ENCODE peak calls at places on chromosomes 16 and 17, in seven cellular contexts. A is GM20000, N is AG04449, P is uterus, O is AG04450, T is progenitor cell of endocrine pancreas, R is Calu3. E is an unnamed sample.

GRCh38 chr17:71636644-71637043 is 484.2 kb upstream of the SOX9 start:
- DNase-seq in T (no peak), N (no peak), O (no peak), A (no peak), P (no peak), R (no peak), E (no peak)

GRCh38 chr17:65797809-65798208 is 236.4 kb upstream of the AXIN2 start:
- DNase-seq in T (no peak), O (no peak), N (no peak), P (no peak), R (no peak), A (no peak), E (no peak)

GRCh38 chr16:46972429-46972970 is 974 bp downstream of the DNAJA2 start:
- DNase-seq in A (peak), R (no peak), P (no peak), T (no peak), N (no peak), O (no peak), E (no peak)

GRCh38 chr16:52634528-52634927 is 87.6 kb upstream of the TOX3 start:
- DNase-seq in N (no peak), P (no peak), A (no peak), T (no peak), O (no peak), R (no peak), E (no peak)

GRCh38 chr16:48350716-48351115 is 34.5 kb downstream of the SIAH1 start:
- DNase-seq in A (no peak), O (no peak), T (no peak), R (no peak), P (no peak), N (no peak), E (no peak)

GRCh38 chr17:65855245-65855644 is 293.8 kb upstream of the AXIN2 start:
- DNase-seq in R (peak), N (no peak), O (no peak), A (no peak), T (no peak), P (no peak), E (peak)

GRCh38 chr17:78847052-78847451 is 6.4 kb upstream of the USP36 start:
- DNase-seq in A (no peak), N (no peak), O (no peak), R (no peak), T (no peak), P (no peak), E (no peak)

GRCh38 chr17:76024353-76024752 is 2.8 kb downstream of the EVPL start:
- DNase-seq in P (no peak), N (no peak), R (no peak), T (no peak), A (no peak), O (no peak), E (no peak)

GRCh38 chr16:15993946-15994665 is 44.7 kb downstream of the ABCC1 start:
- DNase-seq in A (no peak), P (no peak), O (no peak), R (no peak), T (no peak), N (no peak), E (no peak)

GRCh38 chr16:87192418-87193073 is 124.6 kb downstream of the C16orf95 start:
- DNase-seq in A (no peak), N (no peak), O (no peak), T (no peak), P (no peak), R (no peak), E (no peak)

GRCh38 chr17:40821536-40821935 is 878 bp downstream of the KRT10 start:
- DNase-seq in R (no peak), O (no peak), P (no peak), T (no peak), A (no peak), N (no peak), E (no peak)

GRCh38 chr17:44757045-44757917 is 1.5 kb upstream of the ADAM11 start:
- DNase-seq in A (no peak), O (no peak), R (no peak), P (no peak), T (no peak), N (no peak), E (no peak)

GRCh38 chr17:15885770-15886169 is 59.2 kb upstream of the ADORA2B start:
- DNase-seq in R (no peak), T (no peak), A (no peak), N (no peak), P (no peak), O (no peak), E (no peak)

GRCh38 chr17:79991140-79991923 is 44.3 kb downstream of the TBC1D16 start:
- DNase-seq in T (peak), P (peak), A (peak), N (no peak), O (peak), R (peak), E (no peak)

GRCh38 chr17:71495420-71495819 is 625.4 kb upstream of the SOX9 start:
- DNase-seq in A (no peak), P (no peak), N (no peak), T (no peak), O (no peak), R (no peak), E (no peak)

DNA sequence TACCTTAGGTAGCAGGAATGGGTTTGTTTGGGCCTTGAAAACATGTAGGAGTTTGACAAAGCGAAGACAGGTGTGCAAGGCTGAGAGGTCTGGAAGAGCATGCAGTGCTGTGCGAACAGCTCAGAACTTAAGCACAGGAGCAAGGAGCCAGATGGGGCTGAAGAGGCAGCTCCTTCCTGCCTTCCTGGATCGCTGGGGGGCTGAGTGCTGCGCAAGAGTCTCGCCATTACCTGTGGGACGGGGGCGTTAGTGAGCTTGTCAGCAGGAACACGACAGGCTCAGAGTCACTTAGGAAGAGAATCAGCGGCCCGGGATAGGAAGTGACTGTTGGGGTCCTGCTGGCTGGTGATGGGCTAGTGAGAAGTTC is 464 bp upstream of the MRM1 start:
- DNase-seq in A (no peak), T (no peak), R (no peak), N (no peak), O (no peak), P (no peak), E (no peak)
- TF ChIP-seq CTCF in A (no peak), T (no peak), R (no peak), N (no peak), O (no peak), P (no peak), E (no peak)

DNA sequence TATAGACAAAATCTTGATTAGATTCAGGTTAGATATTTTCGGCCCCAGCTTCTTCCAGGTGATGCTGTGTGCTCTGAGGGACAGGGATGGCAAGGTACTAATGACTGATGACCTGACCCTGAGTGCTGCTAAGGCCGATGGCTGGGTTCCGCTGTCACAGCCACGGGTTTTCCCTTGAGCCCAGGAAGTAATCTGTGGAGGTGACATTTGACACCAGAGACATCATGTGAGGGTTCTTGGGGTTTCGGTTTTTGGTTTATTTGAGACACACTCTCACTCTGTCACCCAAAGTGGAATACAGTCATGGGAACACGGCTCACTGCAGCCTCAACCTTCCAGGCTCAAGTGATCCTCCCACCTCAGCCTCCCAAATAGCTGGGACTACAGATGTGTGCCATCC is 9.8 kb downstream of the OTOP3 start:
- DNase-seq in T (no peak), P (no peak), A (peak), N (no peak), O (no peak), R (no peak), E (no peak)
- TF ChIP-seq CTCF in T (no peak), P (no peak), A (no peak), N (no peak), O (no peak), R (no peak), E (no peak)

GRCh38 chr16:88888057-88888777 is 21.8 kb upstream of the PABPN1L start:
- DNase-seq in A (no peak), N (no peak), O (no peak), T (no peak), R (no peak), P (no peak), E (no peak)

GRCh38 chr16:88886311-88886914 is 20.0 kb upstream of the PABPN1L start:
- DNase-seq in P (no peak), T (no peak), A (no peak), R (no peak), N (no peak), O (no peak), E (no peak)

GRCh38 chr16:88885693-88886253 is 19.3 kb upstream of the PABPN1L start:
- DNase-seq in T (no peak), P (no peak), O (no peak), N (no peak), R (no peak), A (no peak), E (no peak)

GRCh38 chr16:88888778-88889387 is 22.4 kb upstream of the PABPN1L start:
- DNase-seq in N (no peak), A (no peak), T (no peak), O (no peak), R (no peak), P (no peak), E (no peak)

DNA sequence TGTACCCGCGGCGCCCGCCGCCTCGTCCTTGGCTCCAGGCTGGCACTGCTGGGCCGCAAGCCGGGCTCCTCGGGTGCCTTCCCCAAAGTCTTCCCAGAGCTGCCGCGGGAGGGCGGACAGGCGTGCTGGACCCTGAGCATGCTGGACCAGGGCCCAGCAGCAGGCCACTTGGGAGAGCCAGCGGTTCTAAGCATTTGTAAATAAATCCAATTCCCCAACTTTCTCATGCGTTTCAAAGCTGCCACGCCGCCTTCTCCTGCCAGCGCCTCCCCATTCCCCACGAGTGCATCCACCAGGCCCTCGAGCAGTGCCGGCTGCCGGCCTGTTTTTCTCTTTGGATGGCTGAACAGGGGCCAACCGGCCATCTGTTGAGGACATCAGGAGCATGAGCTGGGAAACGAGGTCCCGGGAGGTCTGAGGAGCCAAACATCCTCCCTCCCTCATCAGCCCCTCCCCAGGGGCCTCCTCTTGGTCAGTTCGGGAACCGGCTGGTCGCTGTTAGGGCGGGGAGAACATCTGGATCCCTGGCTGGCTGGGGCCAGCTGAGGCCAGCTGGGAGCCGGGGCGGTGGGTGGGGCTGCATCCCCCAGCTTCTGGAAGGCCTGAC is 20.6 kb upstream of the PABPN1L start:
- DNase-seq in R (no peak), N (no peak), O (peak), P (peak), T (no peak), A (no peak), E (no peak)
- TF ChIP-seq CTCF in R (no peak), N (no peak), O (peak), P (no peak), T (no peak), A (no peak), E (no peak)

GRCh38 chr16:55039042-55039441 is 108.4 kb downstream of the IRX5 start:
- DNase-seq in O (no peak), R (no peak), P (no peak), N (no peak), T (no peak), A (no peak), E (no peak)

GRCh38 chr16:55035037-55035436 is 104.4 kb downstream of the IRX5 start:
- DNase-seq in N (no peak), T (peak), A (peak), R (peak), O (no peak), P (no peak), E (no peak)

GRCh38 chr16:55035956-55036355 is 105.3 kb downstream of the IRX5 start:
- DNase-seq in R (no peak), N (no peak), O (no peak), A (no peak), T (no peak), P (no peak), E (no peak)

GRCh38 chr16:55036371-55036821 is 105.7 kb downstream of the IRX5 start:
- DNase-seq in O (no peak), R (no peak), T (no peak), A (no peak), N (no peak), P (no peak), E (no peak)

DNA sequence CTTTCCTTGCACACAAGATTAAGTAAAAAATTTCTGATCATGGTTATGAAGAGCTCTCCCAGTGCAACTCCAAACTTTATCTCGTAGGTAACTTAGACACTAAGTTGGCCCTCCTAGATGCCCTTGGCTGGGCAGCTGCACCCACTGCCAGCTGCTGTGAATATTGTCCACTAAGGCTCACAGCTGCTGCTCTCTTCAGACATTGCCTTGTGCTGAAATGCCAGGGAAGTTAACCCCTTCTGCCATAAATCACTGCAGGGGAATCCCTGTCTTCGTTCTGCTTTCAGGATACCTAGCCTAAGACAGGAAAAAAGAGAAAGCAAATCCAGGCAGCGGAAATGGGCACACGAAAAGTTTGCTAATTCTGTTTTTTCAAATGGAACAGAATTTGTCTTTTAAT is 106.4 kb downstream of the IRX5 start:
- DNase-seq in N (no peak), A (no peak), O (no peak), T (no peak), P (no peak), R (no peak), E (no peak)
- TF ChIP-seq CTCF in N (no peak), A (no peak), O (no peak), T (no peak), P (no peak), R (no peak), E (no peak)

DNA sequence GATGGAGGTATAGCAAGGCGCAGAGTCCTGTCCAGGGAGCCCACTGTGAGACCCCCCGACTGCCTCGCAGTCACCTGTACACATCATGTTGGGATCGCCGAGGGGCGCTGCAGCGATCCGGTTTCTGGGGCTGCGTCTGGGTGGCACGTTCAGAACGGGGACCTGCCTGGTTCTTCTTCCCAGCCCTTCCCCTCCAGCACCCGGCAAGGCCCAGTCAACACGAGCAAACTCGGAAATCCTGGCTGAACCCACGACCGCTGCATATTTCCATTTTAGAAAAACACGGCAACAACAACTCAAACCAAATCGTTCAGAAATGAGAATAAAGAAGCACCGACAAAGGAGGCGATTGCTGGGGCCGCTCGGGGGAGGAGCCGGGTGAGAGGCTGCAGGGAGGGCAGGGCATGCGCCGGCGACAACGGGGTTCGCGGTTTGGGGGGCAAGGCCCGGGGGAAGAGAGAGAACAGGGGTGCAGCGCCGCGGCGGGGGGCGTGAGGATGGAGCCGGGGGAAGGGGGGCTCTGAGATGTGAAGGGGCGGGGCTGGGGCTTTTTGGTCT is 597 bp downstream of the HSDL1 start:
- DNase-seq in T (peak), R (peak), O (no peak), P (no peak), A (peak), N (no peak), E (no peak)
- TF ChIP-seq CTCF in T (peak), R (no peak), O (peak), P (no peak), A (no peak), N (no peak), E (peak)

GRCh38 chr16:2528161-2529060 is 2.8 kb downstream of the CEMP1 start:
- DNase-seq in A (no peak), N (no peak), O (no peak), P (no peak), R (no peak), T (no peak), E (no peak)

GRCh38 chr16:2527784-2528100 is 3.5 kb downstream of the CEMP1 start:
- DNase-seq in O (no peak), R (no peak), A (no peak), N (no peak), T (no peak), P (no peak), E (no peak)

GRCh38 chr16:2529961-2530628 is 1.1 kb downstream of the CEMP1 start:
- DNase-seq in A (no peak), R (no peak), O (no peak), P (no peak), T (no peak), N (no peak), E (no peak)

GRCh38 chr16:2530629-2531318 is 434 bp downstream of the CEMP1 start:
- DNase-seq in R (no peak), N (no peak), P (no peak), O (no peak), T (no peak), A (no peak), E (no peak)

DNA sequence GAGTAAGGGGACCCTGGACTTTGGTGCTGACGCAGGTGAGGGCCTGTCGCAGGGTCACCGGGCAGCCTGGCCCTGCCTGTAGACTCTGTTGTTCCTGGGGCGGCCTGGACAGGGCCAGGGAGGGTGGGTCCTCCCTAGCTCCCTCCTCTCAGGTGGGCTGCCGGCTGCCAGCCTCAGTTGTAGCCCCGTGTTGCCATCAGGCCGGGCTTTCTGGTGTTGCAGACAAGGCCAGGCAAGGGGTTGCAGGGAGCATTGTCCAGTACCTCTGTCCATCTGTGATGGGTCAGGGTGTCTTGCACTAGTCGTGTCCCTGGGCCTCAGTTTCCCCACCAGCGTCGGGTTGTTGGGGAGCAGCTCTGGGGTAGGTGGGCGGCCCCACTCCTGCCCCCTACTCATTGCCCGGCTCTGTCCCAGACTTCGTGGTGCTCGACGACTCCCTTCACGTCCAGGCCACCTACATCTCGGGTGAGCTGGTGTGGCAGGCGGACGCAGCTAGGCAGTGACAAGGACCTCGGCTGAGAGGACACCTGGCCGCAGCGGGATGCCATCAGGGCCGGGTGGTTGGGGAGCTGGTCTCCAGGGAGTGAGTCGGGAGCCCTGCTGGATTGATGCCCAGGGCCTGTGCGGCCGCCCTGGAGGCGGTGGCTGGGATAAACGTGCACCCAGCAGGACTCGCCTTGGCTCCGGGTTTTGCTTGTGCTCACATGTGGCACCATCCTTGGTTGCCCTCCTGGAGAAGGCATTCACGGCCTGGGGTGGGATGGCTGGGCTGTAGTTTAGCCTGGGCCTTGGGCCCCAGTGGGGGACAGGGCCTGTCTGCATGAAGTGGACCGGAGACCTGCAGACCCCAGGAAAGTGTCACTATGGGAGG is 1.9 kb downstream of the CEMP1 start:
- DNase-seq in P (no peak), R (no peak), O (no peak), A (no peak), T (no peak), N (no peak), E (no peak)
- TF ChIP-seq CTCF in P (no peak), R (no peak), O (peak), A (no peak), T (peak), N (no peak), E (peak)

GRCh38 chr16:54595636-54596035 is 309.0 kb upstream of the IRX3 start:
- DNase-seq in T (no peak), P (no peak), O (no peak), N (no peak), R (no peak), A (no peak), E (no peak)
- TF ChIP-seq CTCF in T (no peak), P (no peak), O (no peak), N (no peak), R (no peak), A (no peak), E (no peak)

E was measured in retinal pigment epithelial cell.